ENCODE peak calls at places on chromosome 19, in six cellular contexts. One of them, this sample, is unnamed.

GRCh38 chr19:47694466-47695273 is 18.6 kb upstream of the EHD2 start:
- DNase-seq in adrenal gland: no peak
- DNase-seq in fibroblast of lung: no peak
- DNase-seq in Calu3: no peak
- DNase-seq in progenitor cell of endocrine pancreas: no peak
- DNase-seq in suprapubic skin: no peak
- DNase-seq in this sample: no peak

GRCh38 chr19:33679696-33680095 is 57.9 kb downstream of the CHST8 start:
- DNase-seq in adrenal gland: no peak
- DNase-seq in fibroblast of lung: no peak
- DNase-seq in Calu3: no peak
- DNase-seq in progenitor cell of endocrine pancreas: no peak
- DNase-seq in suprapubic skin: peak; percentile 6
- DNase-seq in this sample: no peak

GRCh38 chr19:53594811-53595509 is 36.8 kb upstream of the DPRX start:
- DNase-seq in adrenal gland: no peak
- DNase-seq in fibroblast of lung: no peak
- DNase-seq in Calu3: no peak
- DNase-seq in progenitor cell of endocrine pancreas: no peak
- DNase-seq in suprapubic skin: no peak
- DNase-seq in this sample: no peak

GRCh38 chr19:49801401-49801888 is 11.6 kb downstream of the FUZ start:
- DNase-seq in adrenal gland: peak; percentile 88
- DNase-seq in fibroblast of lung: no peak
- DNase-seq in Calu3: no peak
- DNase-seq in progenitor cell of endocrine pancreas: no peak
- DNase-seq in suprapubic skin: no peak
- DNase-seq in this sample: no peak

GRCh38 chr19:46896076-46896794 is 35.4 kb downstream of the ARHGAP35 start:
- DNase-seq in adrenal gland: no peak
- DNase-seq in fibroblast of lung: no peak
- DNase-seq in Calu3: no peak
- DNase-seq in progenitor cell of endocrine pancreas: no peak
- DNase-seq in suprapubic skin: peak; percentile 25
- DNase-seq in this sample: no peak

GRCh38 chr19:42386974-42387707 is 3.0 kb downstream of the CNFN start:
- DNase-seq in adrenal gland: peak; percentile 67
- DNase-seq in fibroblast of lung: peak; percentile 40
- DNase-seq in Calu3: peak; percentile 88
- DNase-seq in progenitor cell of endocrine pancreas: peak; percentile 53
- DNase-seq in suprapubic skin: peak; percentile 79
- DNase-seq in this sample: peak; percentile 83

GRCh38 chr19:56838680-56838929 is 1.9 kb downstream of the PEG3 start:
- DNase-seq in adrenal gland: no peak
- DNase-seq in fibroblast of lung: no peak
- DNase-seq in Calu3: no peak
- DNase-seq in progenitor cell of endocrine pancreas: no peak
- DNase-seq in suprapubic skin: no peak
- DNase-seq in this sample: no peak

GRCh38 chr19:57719424-57719823 is 8.0 kb downstream of the ZNF671 start:
- DNase-seq in adrenal gland: no peak
- DNase-seq in fibroblast of lung: no peak
- DNase-seq in Calu3: no peak
- DNase-seq in progenitor cell of endocrine pancreas: no peak
- DNase-seq in suprapubic skin: no peak
- DNase-seq in this sample: no peak

GRCh38 chr19:15313649-15314279 is 18.6 kb downstream of the BRD4 start:
- DNase-seq in adrenal gland: no peak
- DNase-seq in fibroblast of lung: no peak
- DNase-seq in Calu3: no peak
- DNase-seq in progenitor cell of endocrine pancreas: no peak
- DNase-seq in suprapubic skin: peak; percentile 14
- DNase-seq in this sample: no peak

GRCh38 chr19:32458500-32459123 is 53.0 kb downstream of the DPY19L3 start:
- DNase-seq in adrenal gland: no peak
- DNase-seq in fibroblast of lung: no peak
- DNase-seq in Calu3: no peak
- DNase-seq in progenitor cell of endocrine pancreas: no peak
- DNase-seq in suprapubic skin: no peak
- DNase-seq in this sample: no peak

GRCh38 chr19:2540646-2541454 is 64.9 kb downstream of the GADD45B start:
- DNase-seq in adrenal gland: no peak
- DNase-seq in fibroblast of lung: peak; percentile 99
- DNase-seq in Calu3: peak; percentile 94
- DNase-seq in progenitor cell of endocrine pancreas: peak; percentile 81
- DNase-seq in suprapubic skin: peak; percentile 93
- DNase-seq in this sample: no peak

GRCh38 chr19:49665301-49666119 is at the start of the genes BCL2L12 and IRF3:
- DNase-seq in adrenal gland: peak; percentile 99
- DNase-seq in fibroblast of lung: peak; percentile 90
- DNase-seq in Calu3: peak; percentile 99
- DNase-seq in progenitor cell of endocrine pancreas: peak; percentile 97
- DNase-seq in suprapubic skin: peak; percentile 99
- DNase-seq in this sample: peak; percentile 99

GRCh38 chr19:46073268-46073922 is 32.6 kb upstream of the IGFL4 start:
- DNase-seq in adrenal gland: no peak
- DNase-seq in fibroblast of lung: peak; percentile 49
- DNase-seq in Calu3: no peak
- DNase-seq in progenitor cell of endocrine pancreas: no peak
- DNase-seq in suprapubic skin: no peak
- DNase-seq in this sample: no peak

GRCh38 chr19:45826934-45827333 is 11.8 kb upstream of the RSPH6A start:
- DNase-seq in adrenal gland: no peak
- DNase-seq in fibroblast of lung: no peak
- DNase-seq in Calu3: no peak
- DNase-seq in progenitor cell of endocrine pancreas: no peak
- DNase-seq in suprapubic skin: no peak
- DNase-seq in this sample: no peak

GRCh38 chr19:29702958-29703320 is 12.1 kb downstream of the C19orf12 start:
- DNase-seq in adrenal gland: no peak
- DNase-seq in fibroblast of lung: no peak
- DNase-seq in Calu3: no peak
- DNase-seq in progenitor cell of endocrine pancreas: no peak
- DNase-seq in suprapubic skin: no peak
- DNase-seq in this sample: no peak

GRCh38 chr19:56670961-56671612 is 470 bp downstream of the ZNF835 start:
- DNase-seq in adrenal gland: peak; percentile 23
- DNase-seq in fibroblast of lung: no peak
- DNase-seq in Calu3: no peak
- DNase-seq in progenitor cell of endocrine pancreas: no peak
- DNase-seq in suprapubic skin: no peak
- DNase-seq in this sample: no peak

GRCh38 chr19:38057954-38058690 is 151.1 kb downstream of the SIPA1L3 start:
- DNase-seq in adrenal gland: no peak
- DNase-seq in fibroblast of lung: no peak
- DNase-seq in Calu3: peak; percentile 38
- DNase-seq in progenitor cell of endocrine pancreas: peak; percentile 24
- DNase-seq in suprapubic skin: no peak
- DNase-seq in this sample: no peak

GRCh38 chr19:48543121-48543710 is 8.8 kb upstream of the SULT2B1 start:
- DNase-seq in adrenal gland: no peak
- DNase-seq in fibroblast of lung: peak; percentile 59
- DNase-seq in Calu3: peak; percentile 92
- DNase-seq in progenitor cell of endocrine pancreas: no peak
- DNase-seq in suprapubic skin: no peak
- DNase-seq in this sample: no peak

GRCh38 chr19:38020331-38020730 is 113.3 kb downstream of the SIPA1L3 start:
- DNase-seq in adrenal gland: no peak
- DNase-seq in fibroblast of lung: no peak
- DNase-seq in Calu3: no peak
- DNase-seq in progenitor cell of endocrine pancreas: no peak
- DNase-seq in suprapubic skin: no peak
- DNase-seq in this sample: no peak

GRCh38 chr19:21483589-21484170 is 21.7 kb upstream of the ZNF429 start:
- DNase-seq in adrenal gland: peak; percentile 48
- DNase-seq in fibroblast of lung: no peak
- DNase-seq in Calu3: no peak
- DNase-seq in progenitor cell of endocrine pancreas: no peak
- DNase-seq in suprapubic skin: no peak
- DNase-seq in this sample: no peak

DNA sequence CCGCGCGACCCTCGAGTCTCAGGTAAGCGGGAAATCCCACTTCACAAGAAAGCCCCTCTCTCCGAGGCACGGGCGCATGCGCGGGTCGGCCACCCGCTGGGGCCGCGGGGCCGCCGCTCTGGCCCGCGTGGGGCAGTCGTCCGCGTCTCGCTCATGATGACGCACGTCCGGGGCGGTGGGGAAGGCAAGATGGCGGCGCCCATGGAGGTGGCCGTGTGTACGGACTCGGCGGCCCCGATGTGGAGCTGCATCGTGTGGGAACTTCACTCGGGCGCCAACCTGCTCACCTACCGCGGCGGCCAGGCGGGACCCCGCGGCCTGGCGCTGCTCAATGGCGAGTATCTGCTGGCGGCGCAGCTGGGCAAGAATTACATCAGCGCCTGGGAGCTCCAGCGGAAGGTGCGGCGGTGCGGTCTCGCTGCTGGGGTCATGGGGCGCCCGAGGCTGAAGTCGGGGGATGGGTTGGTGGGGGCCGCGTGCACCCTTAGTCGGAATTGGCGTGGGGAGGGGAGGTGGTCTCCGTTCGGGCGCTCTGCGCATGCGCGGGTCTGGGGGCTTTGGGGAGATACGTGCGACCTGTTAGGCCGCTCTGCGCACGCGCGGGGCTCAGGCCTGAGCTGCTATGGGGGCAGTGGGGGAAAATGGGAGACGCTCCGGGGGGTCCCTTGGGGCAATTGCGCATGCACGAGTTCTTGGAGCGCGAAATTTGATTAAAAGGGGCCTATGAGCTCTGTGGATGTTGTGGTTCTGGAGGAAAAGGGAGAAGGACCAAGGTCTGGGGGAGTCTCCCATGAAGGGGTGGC is at the start of gene WDR18:
- DNase-seq in adrenal gland: peak; percentile 93
- DNase-seq in fibroblast of lung: peak; percentile 80
- DNase-seq in Calu3: peak; percentile 88
- DNase-seq in progenitor cell of endocrine pancreas: peak; percentile 84
- DNase-seq in suprapubic skin: peak; percentile 95
- DNase-seq in this sample: peak; percentile 100
- TF ChIP-seq CTCF in adrenal gland: peak; percentile 24
- TF ChIP-seq CTCF in fibroblast of lung: no peak
- TF ChIP-seq CTCF in Calu3: no peak
- TF ChIP-seq CTCF in progenitor cell of endocrine pancreas: peak; percentile 46
- TF ChIP-seq CTCF in suprapubic skin: peak; percentile 0
- TF ChIP-seq CTCF in this sample: peak; percentile 12

DNA sequence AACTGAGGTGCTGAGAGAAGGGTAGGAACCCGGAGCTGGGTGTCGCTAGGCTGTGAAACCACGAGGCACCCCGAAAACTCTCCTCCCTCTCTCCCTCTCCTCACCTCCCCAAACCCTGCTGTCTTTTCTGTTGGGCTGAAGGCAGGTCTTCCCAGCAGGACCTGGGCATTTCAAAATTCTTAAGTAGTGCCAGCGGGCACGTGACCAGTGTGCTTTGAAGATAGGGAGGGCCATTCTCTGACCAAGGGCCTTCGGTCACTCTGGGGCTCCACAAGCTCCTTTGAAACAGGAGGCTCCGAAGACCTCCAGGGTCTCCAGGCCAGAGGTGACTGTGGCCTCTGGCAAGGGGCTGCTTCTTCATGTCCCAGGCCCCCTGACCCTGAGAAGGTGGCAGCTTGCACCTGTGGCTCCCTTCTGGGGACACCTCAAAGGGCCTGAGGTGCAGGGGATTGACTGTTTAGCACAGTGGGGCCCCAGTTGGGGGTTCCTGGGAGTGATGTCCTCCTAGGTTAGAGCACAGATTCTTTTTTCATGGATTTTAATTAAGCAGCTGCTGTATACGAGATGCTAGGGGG is 48.3 kb downstream of the DNM2 start:
- DNase-seq in adrenal gland: no peak
- DNase-seq in fibroblast of lung: no peak
- DNase-seq in Calu3: no peak
- DNase-seq in progenitor cell of endocrine pancreas: no peak
- DNase-seq in suprapubic skin: no peak
- DNase-seq in this sample: no peak
- TF ChIP-seq CTCF in adrenal gland: no peak
- TF ChIP-seq CTCF in fibroblast of lung: no peak
- TF ChIP-seq CTCF in Calu3: no peak
- TF ChIP-seq CTCF in progenitor cell of endocrine pancreas: no peak
- TF ChIP-seq CTCF in suprapubic skin: no peak
- TF ChIP-seq CTCF in this sample: no peak

GRCh38 chr19:10334340-10335148 is 1.2 kb upstream of the RAVER1 start:
- DNase-seq in adrenal gland: peak; percentile 95
- DNase-seq in fibroblast of lung: peak; percentile 94
- DNase-seq in Calu3: peak; percentile 92
- DNase-seq in progenitor cell of endocrine pancreas: peak; percentile 86
- DNase-seq in suprapubic skin: peak; percentile 98
- DNase-seq in this sample: no peak
- TF ChIP-seq CTCF in adrenal gland: no peak
- TF ChIP-seq CTCF in fibroblast of lung: no peak
- TF ChIP-seq CTCF in Calu3: no peak
- TF ChIP-seq CTCF in progenitor cell of endocrine pancreas: peak; percentile 21
- TF ChIP-seq CTCF in suprapubic skin: no peak
- TF ChIP-seq CTCF in this sample: no peak

GRCh38 chr19:5899728-5900526 is 3.7 kb downstream of the NDUFA11 start:
- DNase-seq in adrenal gland: no peak
- DNase-seq in fibroblast of lung: no peak
- DNase-seq in Calu3: no peak
- DNase-seq in progenitor cell of endocrine pancreas: no peak
- DNase-seq in suprapubic skin: peak; percentile 53
- DNase-seq in this sample: no peak

GRCh38 chr19:5895409-5895808 is 8.2 kb downstream of the NDUFA11 start:
- DNase-seq in adrenal gland: peak; percentile 87
- DNase-seq in fibroblast of lung: no peak
- DNase-seq in Calu3: no peak
- DNase-seq in progenitor cell of endocrine pancreas: no peak
- DNase-seq in suprapubic skin: no peak
- DNase-seq in this sample: no peak

GRCh38 chr19:5895890-5896289 is 7.7 kb downstream of the NDUFA11 start:
- DNase-seq in adrenal gland: peak; percentile 78
- DNase-seq in fibroblast of lung: no peak
- DNase-seq in Calu3: no peak
- DNase-seq in progenitor cell of endocrine pancreas: no peak
- DNase-seq in suprapubic skin: no peak
- DNase-seq in this sample: no peak

GRCh38 chr19:5896365-5897076 is 7.1 kb downstream of the NDUFA11 start:
- DNase-seq in adrenal gland: no peak
- DNase-seq in fibroblast of lung: no peak
- DNase-seq in Calu3: no peak
- DNase-seq in progenitor cell of endocrine pancreas: no peak
- DNase-seq in suprapubic skin: peak; percentile 47
- DNase-seq in this sample: no peak

DNA sequence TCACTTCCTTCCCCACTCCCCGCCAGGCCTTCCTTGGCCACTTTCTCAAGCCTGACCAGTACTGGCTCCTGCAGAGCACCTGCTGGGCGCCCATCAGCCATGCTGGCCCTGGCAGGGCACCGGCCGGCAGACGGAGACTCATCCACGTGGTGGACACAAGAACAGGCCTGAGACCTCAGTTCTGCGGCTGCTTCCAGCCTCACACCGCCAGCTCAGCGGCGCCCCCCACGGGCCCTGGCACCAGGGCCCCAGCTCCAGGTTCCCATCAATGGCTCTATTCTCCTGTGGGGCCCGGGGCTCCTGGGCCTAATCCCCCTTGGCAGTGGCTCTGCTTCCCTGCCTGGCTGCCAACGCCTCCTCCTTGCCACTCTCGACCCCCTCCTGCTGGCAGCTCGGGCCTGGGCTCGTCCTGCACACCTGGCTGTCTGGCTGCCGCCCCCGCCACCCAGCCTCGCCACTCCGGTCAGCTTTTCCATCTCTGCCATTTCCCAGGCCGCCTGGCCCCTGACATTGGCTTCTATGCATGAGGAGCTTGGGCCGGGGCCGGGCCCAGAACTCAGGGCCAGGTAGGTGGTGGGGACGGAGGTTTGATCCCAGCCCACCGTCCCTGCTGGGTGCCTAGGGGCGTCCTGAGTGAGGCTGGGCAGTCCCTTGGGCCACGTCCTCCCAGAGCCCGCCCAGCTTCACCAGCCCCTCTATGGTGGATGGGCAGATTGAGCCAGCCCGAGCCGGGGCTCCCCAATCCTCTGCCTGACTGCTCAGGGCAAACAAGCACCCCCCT is 6.2 kb downstream of the NDUFA11 start:
- DNase-seq in adrenal gland: no peak
- DNase-seq in fibroblast of lung: no peak
- DNase-seq in Calu3: no peak
- DNase-seq in progenitor cell of endocrine pancreas: no peak
- DNase-seq in suprapubic skin: peak; percentile 49
- DNase-seq in this sample: no peak
- TF ChIP-seq CTCF in adrenal gland: no peak
- TF ChIP-seq CTCF in fibroblast of lung: no peak
- TF ChIP-seq CTCF in Calu3: no peak
- TF ChIP-seq CTCF in progenitor cell of endocrine pancreas: no peak
- TF ChIP-seq CTCF in suprapubic skin: no peak
- TF ChIP-seq CTCF in this sample: peak; percentile 14